ENCODE peak calls at places on chromosomes 7 and 10, in five cellular contexts. Z is prostate gland; B is cardiac muscle cell; L is CD4-positive, alpha-beta T cell; C is substantia nigra. F is an unnamed sample.

GRCh38 chr10:80945267-80945880 is 407.7 kb downstream of the SH2D4B start:
- DNase-seq in Z (peak), B (no peak), L (no peak), C (no peak), F (no peak)

GRCh38 chr10:84589526-84590205 is 261.3 kb downstream of the CCSER2 start:
- DNase-seq in Z (no peak), B (no peak), L (no peak), C (no peak), F (no peak)

GRCh38 chr7:139629392-139630082 is 106.1 kb downstream of the CLEC2L start:
- DNase-seq in Z (no peak), B (no peak), L (no peak), C (no peak), F (no peak)

GRCh38 chr7:123622660-123623386 is 21.2 kb downstream of the ASB15 start:
- DNase-seq in Z (no peak), B (no peak), L (no peak), C (no peak), F (peak)

GRCh38 chr7:135509839-135510602 is at the start of gene CNOT4:
- DNase-seq in Z (peak), B (peak), L (peak), C (peak), F (peak)

GRCh38 chr7:48718731-48719387 is 205.5 kb upstream of the CDC14C start:
- DNase-seq in Z (no peak), B (no peak), L (no peak), C (no peak), F (no peak)

GRCh38 chr7:108452707-108453106 is 3.5 kb downstream of the NRCAM start:
- DNase-seq in Z (no peak), B (peak), L (no peak), C (no peak), F (no peak)

GRCh38 chr7:81769891-81770818 is at the start of gene HGF:
- DNase-seq in Z (peak), B (peak), L (no peak), C (no peak), F (peak)

GRCh38 chr10:2979267-2979660 is 88.1 kb upstream of the PFKP start:
- DNase-seq in Z (no peak), B (peak), L (no peak), C (no peak), F (no peak)

GRCh38 chr10:11673346-11674330 is 62.2 kb upstream of the USP6NL start:
- DNase-seq in Z (no peak), B (peak), L (no peak), C (no peak), F (no peak)

GRCh38 chr7:157816086-157816485 is 479.3 kb downstream of the DNAJB6 start:
- DNase-seq in Z (no peak), B (no peak), L (no peak), C (no peak), F (no peak)

DNA sequence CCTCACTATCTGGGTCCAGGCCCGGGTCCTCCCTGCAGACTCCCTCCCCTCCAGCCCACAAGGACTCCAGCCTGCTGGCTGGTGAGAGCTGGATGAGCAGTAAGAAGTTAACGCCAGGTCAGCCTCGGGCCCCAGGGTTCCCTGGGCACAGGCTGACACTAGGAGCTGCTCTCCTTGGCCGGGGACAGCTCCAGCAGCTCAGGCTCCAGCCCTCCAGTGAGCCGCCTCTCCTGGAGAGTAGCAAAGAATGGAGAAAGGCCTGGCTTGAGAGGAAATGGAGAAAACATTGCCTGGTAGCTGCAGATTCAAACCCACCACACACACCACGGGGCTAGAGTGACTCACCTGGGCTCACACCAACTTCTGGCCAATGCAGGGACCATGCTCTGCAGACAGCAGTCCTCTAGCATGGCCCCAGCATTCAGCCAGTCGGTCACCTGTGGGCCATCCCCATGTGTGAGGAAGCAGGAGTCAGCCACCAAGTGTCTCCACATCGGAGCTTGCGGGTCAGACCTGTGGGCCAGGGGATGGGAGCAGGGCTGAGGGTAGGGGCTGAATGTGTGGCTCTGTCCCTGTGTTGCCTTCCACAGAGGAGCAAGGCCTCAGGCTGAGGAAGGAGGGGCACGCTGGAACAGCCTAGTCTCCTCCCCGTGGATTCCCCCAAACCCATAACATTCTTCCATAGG is 6.5 kb downstream of the SAP25 start:
- DNase-seq in Z (no peak), B (no peak), L (no peak), C (no peak), F (no peak)
- H3K27ac ChIP-seq in Z (no peak), B (peak), L (peak), C (no peak), F (no peak)

GRCh38 chr7:36777855-36778254 is 53.6 kb upstream of the AOAH start:
- DNase-seq in Z (no peak), B (no peak), L (no peak), C (no peak), F (no peak)
- H3K27ac ChIP-seq in Z (no peak), B (no peak), L (no peak), C (no peak), F (peak)

GRCh38 chr10:73922007-73922863 is 11.3 kb downstream of the PLAU start:
- DNase-seq in Z (no peak), B (no peak), L (no peak), C (no peak), F (no peak)
- H3K27ac ChIP-seq in Z (no peak), B (no peak), L (no peak), C (no peak), F (no peak)

DNA sequence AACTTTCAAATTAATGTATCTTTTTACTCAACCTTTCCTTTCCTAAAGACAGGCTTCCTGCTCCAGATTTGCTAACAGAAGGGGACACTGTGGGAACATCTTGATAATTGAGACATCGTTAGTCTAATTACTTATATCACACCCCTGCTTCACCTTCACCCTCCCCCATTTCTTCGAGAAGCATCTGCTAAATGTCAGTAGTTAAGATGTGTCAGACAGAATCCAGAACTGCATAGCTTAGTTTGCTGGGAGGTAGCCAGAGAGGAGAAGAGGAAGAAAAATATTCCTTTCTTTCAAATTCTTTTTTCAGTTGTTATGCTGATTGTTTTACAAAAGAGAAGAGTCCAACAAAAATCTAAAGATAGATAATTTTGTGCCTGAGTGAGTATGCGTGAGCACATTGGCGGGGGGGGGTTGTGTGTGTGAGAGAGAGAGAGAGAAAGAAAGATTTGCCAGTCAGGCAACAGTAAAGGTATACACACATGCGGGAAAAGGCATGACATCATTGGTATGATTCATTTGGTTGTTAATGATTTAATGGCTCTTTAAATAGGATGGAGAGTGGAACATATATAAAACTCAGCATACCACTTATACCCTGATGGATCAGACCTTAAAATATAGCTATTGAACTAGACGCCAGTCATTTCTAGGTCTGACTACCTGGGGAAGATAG is 192.3 kb downstream of the PTN start:
- DNase-seq in Z (no peak), B (peak), L (no peak), C (no peak), F (no peak)
- H3K27ac ChIP-seq in Z (no peak), B (peak), L (no peak), C (no peak), F (no peak)

GRCh38 chr7:115135769-115136410 is 214.0 kb downstream of the MDFIC start:
- DNase-seq in Z (no peak), B (peak), L (no peak), C (no peak), F (no peak)
- H3K27ac ChIP-seq in Z (no peak), B (no peak), L (no peak), C (no peak), F (no peak)

DNA sequence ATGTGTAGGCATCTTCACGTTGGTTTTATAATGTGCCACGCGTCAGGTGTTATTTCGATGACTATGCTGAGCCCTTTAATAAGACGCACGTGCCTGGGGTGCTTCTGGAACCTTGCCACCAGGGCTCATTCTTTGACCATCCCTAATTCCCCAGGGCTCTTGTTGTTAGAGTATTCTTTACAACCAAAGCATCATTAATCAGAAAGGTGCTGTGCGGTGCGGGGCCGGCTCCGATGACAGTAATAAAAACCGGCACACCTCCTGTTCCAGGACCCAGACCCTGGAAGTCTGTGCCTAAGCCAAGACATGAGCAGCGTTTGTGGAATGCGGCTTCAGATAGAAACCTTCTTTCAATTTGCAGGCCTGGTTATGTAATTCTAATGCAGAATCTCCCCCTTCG is 58.4 kb downstream of the MGMT start:
- DNase-seq in Z (no peak), B (peak), L (no peak), C (no peak), F (no peak)
- H3K27ac ChIP-seq in Z (no peak), B (no peak), L (no peak), C (no peak), F (no peak)

GRCh38 chr10:133375357-133376115 is 2.4 kb upstream of the ECHS1 start:
- DNase-seq in Z (no peak), B (no peak), L (no peak), C (no peak), F (no peak)

GRCh38 chr10:133370026-133370786 is 2.9 kb downstream of the ECHS1 start:
- DNase-seq in Z (no peak), B (no peak), L (no peak), C (no peak), F (no peak)

GRCh38 chr10:133368153-133368552 is 5.0 kb downstream of the ECHS1 start:
- DNase-seq in Z (no peak), B (no peak), L (no peak), C (no peak), F (no peak)

GRCh38 chr10:133373104-133373624 is at the start of gene ECHS1:
- DNase-seq in Z (peak), B (peak), L (peak), C (peak), F (peak)

DNA sequence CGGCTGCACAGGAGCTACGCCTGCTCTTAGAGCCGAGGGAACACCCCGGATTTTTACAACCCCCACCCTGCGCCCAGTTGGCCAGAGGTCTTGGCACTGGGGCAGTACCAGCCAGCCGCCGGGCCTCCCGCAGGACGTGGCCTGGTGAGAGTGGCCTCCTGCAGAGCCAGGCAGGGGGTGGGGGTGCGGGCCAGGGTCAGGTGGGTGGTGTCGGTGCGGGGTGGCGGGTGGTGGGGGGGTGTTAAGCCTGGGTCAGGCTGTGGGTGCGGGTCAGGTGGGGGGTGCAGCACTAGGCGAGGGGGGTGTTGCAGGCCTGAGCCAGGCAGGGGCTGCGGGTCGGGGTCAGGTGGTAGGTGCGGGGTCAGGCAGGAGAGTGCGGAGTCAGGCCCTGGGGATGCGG is 647 bp downstream of the ECHS1 start:
- DNase-seq in Z (no peak), B (no peak), L (no peak), C (no peak), F (peak)
- H3K27ac ChIP-seq in Z (no peak), B (no peak), L (no peak), C (no peak), F (no peak)

DNA sequence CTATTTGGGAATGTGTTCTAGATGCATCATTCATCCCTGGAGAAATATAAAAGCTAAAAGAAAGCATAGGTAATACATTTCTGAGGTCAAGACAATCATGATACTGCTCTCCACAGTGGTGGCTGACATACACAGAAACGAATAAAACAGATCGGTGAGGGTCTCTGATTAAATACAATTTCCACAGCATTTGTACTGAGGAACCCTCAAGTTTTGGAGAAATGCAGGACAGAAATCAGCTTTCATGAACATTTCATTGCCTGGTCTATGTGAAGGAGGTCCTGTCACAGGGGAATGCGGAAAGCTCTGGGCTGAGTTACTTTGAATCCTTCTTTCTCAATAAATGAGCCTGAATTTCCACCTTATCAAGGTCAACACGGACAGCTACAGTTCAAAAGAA is 67.9 kb upstream of the ITGB1 start:
- DNase-seq in Z (no peak), B (no peak), L (no peak), C (no peak), F (no peak)
- H3K27ac ChIP-seq in Z (no peak), B (no peak), L (no peak), C (no peak), F (no peak)

GRCh38 chr10:71962915-71963314 is 1.3 kb upstream of the CHST3 start:
- DNase-seq in Z (no peak), B (no peak), L (no peak), C (no peak), F (no peak)

GRCh38 chr10:71964669-71965515 is 697 bp downstream of the CHST3 start:
- DNase-seq in Z (peak), B (peak), L (peak), C (no peak), F (peak)

GRCh38 chr10:71963351-71963755 is 842 bp upstream of the CHST3 start:
- DNase-seq in Z (no peak), B (peak), L (no peak), C (no peak), F (no peak)

GRCh38 chr10:71965623-71966022 is 1.4 kb downstream of the CHST3 start:
- DNase-seq in Z (no peak), B (no peak), L (no peak), C (no peak), F (no peak)

GRCh38 chr10:71963756-71964668 is at the start of gene CHST3:
- DNase-seq in Z (peak), B (peak), L (no peak), C (peak), F (peak)
- H3K27ac ChIP-seq in Z (peak), B (peak), L (no peak), C (peak), F (peak)

GRCh38 chr7:27107901-27108381 is 5.5 kb upstream of the HOXA2 start:
- DNase-seq in Z (no peak), B (no peak), L (no peak), C (no peak), F (no peak)
- H3K27ac ChIP-seq in Z (no peak), B (no peak), L (no peak), C (no peak), F (peak)